ENCODE peak calls at places on chromosomes 3 and 15, in four cellular contexts. E is stomach, N is uterus, L is lung. T is an unnamed sample.

GRCh38 chr15:75455982-75456531 is 4.6 kb upstream of the SIN3A start:
- DNase-seq in L (peak; percentile 56), N (no peak), E (peak; percentile 46), T (no peak)

GRCh38 chr3:64267774-64268604 is 42.7 kb upstream of the PRICKLE2 start:
- DNase-seq in L (peak; percentile 45), N (peak; percentile 78), E (peak; percentile 45), T (peak; percentile 54)

GRCh38 chr3:17411157-17411877 is 331.1 kb downstream of the TBC1D5 start:
- DNase-seq in E (no peak), N (no peak), L (no peak), T (no peak)

GRCh38 chr3:30188713-30189112 is 417.7 kb upstream of the TGFBR2 start:
- DNase-seq in E (no peak), L (no peak), N (no peak), T (no peak)

GRCh38 chr3:152060701-152061100 is 187.3 kb downstream of the SUCNR1 start:
- DNase-seq in N (no peak), L (no peak), E (no peak), T (no peak)

GRCh38 chr15:50150851-50151250 is 31.1 kb upstream of the SLC27A2 start:
- DNase-seq in L (no peak), N (no peak), E (no peak), T (no peak)

GRCh38 chr15:66838671-66839239 is 136.7 kb downstream of the SMAD6 start:
- DNase-seq in L (no peak), E (no peak), N (no peak), T (no peak)

GRCh38 chr3:196406806-196407470 is 25.3 kb downstream of the UBXN7 start:
- DNase-seq in N (no peak), L (no peak), E (no peak), T (no peak)

GRCh38 chr15:61974759-61975158 is 85.5 kb downstream of the VPS13C start:
- DNase-seq in L (no peak), E (no peak), N (no peak), T (no peak)

GRCh38 chr15:62742409-62743171 is 300.0 kb upstream of the TPM1 start:
- DNase-seq in N (peak; percentile 76), E (peak; percentile 53), L (peak; percentile 50), T (peak; percentile 74)

GRCh38 chr3:148955544-148956346 is 35.6 kb upstream of the GYG1 start:
- DNase-seq in E (peak; percentile 39), N (peak; percentile 65), L (peak; percentile 35), T (peak; percentile 70)

GRCh38 chr15:74804935-74805334 is 7.7 kb upstream of the LMAN1L start:
- DNase-seq in E (no peak), L (no peak), N (no peak), T (no peak)

GRCh38 chr3:117735481-117736101 is 1026.0 kb downstream of the TUSC7 start:
- DNase-seq in L (no peak), E (no peak), N (no peak), T (no peak)

GRCh38 chr15:39232512-39232911 is 348.4 kb upstream of the THBS1 start:
- DNase-seq in L (no peak), N (no peak), E (no peak), T (no peak)

GRCh38 chr3:122021811-122022401 is at the start of gene ILDR1:
- DNase-seq in E (peak; percentile 53), N (no peak), L (peak; percentile 51), T (no peak)

GRCh38 chr15:87877114-87877810 is 379.3 kb downstream of the NTRK3 start:
- DNase-seq in L (no peak), N (no peak), E (no peak), T (no peak)

GRCh38 chr15:40516322-40516721 is 45.5 kb downstream of the CHST14 start:
- DNase-seq in L (no peak), E (no peak), N (no peak), T (no peak)

GRCh38 chr3:123420416-123420968 is 28.4 kb downstream of the ADCY5 start:
- DNase-seq in N (no peak), L (no peak), E (no peak), T (no peak)

GRCh38 chr3:152508705-152509104 is 240.0 kb downstream of the MBNL1 start:
- DNase-seq in E (no peak), N (no peak), L (no peak), T (no peak)

GRCh38 chr3:6062226-6063187 is 798.4 kb upstream of the GRM7 start:
- DNase-seq in N (no peak), E (no peak), L (no peak), T (no peak)

GRCh38 chr15:48823237-48823636 is 12.4 kb upstream of the CEP152 start:
- DNase-seq in L (no peak), E (no peak), N (no peak), T (no peak)

GRCh38 chr3:108973019-108973418 is 19.3 kb upstream of the GUCA1C start:
- DNase-seq in E (no peak), N (no peak), L (no peak), T (no peak)

GRCh38 chr15:59376735-59377134 is 4.1 kb upstream of the MYO1E start:
- DNase-seq in N (no peak), L (no peak), E (no peak), T (no peak)

GRCh38 chr3:178195824-178196223 is 340.4 kb upstream of the KCNMB2 start:
- DNase-seq in N (no peak), L (no peak), E (no peak), T (peak; percentile 34)

GRCh38 chr3:13470894-13471574 is 9.1 kb upstream of the HDAC11 start:
- DNase-seq in N (no peak), L (no peak), E (no peak), T (no peak)

GRCh38 chr15:49094923-49095322 is 48.7 kb upstream of the SECISBP2L start:
- DNase-seq in L (no peak), E (no peak), N (no peak), T (no peak)

DNA sequence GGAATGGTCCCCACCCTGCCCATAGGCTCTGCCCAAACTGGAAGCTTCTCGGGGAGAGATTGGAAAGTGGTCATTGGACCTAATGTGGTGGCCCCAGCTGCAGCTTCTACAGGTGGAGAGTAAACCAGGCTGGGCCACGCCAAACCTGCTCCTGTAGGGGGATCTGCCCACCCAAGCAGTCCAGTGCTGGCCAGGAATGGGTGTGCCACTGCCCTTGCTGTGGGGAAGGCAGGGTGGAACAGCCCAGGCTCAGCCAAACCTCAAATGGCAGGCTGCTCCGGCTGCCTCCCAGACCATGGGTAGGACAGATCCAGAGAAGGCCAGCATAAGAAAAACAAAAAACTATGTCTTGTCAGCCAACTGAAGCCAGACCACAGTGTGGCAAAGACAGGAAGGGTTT is 267.4 kb downstream of the UACA start:
- DNase-seq in E (no peak), N (no peak), L (no peak), T (no peak)
- H3K4me1 ChIP-seq in E (peaks cover 22% of the 10 kb centered on the region), N (peaks cover 6% of the 10 kb centered on the region), L (no peaks in the 10 kb centered on the region), T (peaks cover 10% of the 10 kb centered on the region)

GRCh38 chr3:50155491-50155878 is 361 bp downstream of the SEMA3F start:
- DNase-seq in L (no peak), E (no peak), N (no peak), T (no peak)

GRCh38 chr3:50153782-50154475 is 1.2 kb upstream of the SEMA3F start:
- DNase-seq in E (no peak), N (no peak), L (no peak), T (no peak)

GRCh38 chr3:50154840-50155490 is at the start of gene SEMA3F:
- DNase-seq in E (peak; percentile 83), N (peak; percentile 60), L (peak; percentile 54), T (peak; percentile 62)

GRCh38 chr3:50155891-50156290 is 767 bp downstream of the SEMA3F start:
- DNase-seq in E (no peak), L (no peak), N (no peak), T (no peak)

GRCh38 chr3:50154476-50154839 is 666 bp upstream of the SEMA3F start:
- DNase-seq in E (no peak), N (no peak), L (no peak), T (no peak)
- TF ChIP-seq CTCF in E (no peak), N (peak; percentile 34), L (peak; percentile 14), T (no peak)

GRCh38 chr15:56931674-56932507 is 13.4 kb downstream of the TCF12 start:
- DNase-seq in L (no peak), E (no peak), N (no peak), T (no peak)

GRCh38 chr15:56930663-56931313 is 12.3 kb downstream of the TCF12 start:
- DNase-seq in E (no peak), L (no peak), N (no peak), T (no peak)

GRCh38 chr15:56929389-56929788 is 10.9 kb downstream of the TCF12 start:
- DNase-seq in N (no peak), E (no peak), L (no peak), T (no peak)

GRCh38 chr15:56927816-56928215 is 9.4 kb downstream of the TCF12 start:
- DNase-seq in E (no peak), N (no peak), L (no peak), T (no peak)

GRCh38 chr15:56929933-56930332 is 11.5 kb downstream of the TCF12 start:
- DNase-seq in N (no peak), E (no peak), L (no peak), T (no peak)
- H3K4me1 ChIP-seq in N (no peaks in the 10 kb centered on the region), E (peaks cover 25% of the 10 kb centered on the region), L (peaks cover 35% of the 10 kb centered on the region), T (peaks cover 56% of the 10 kb centered on the region)

GRCh38 chr3:133494469-133494868 is 79.0 kb upstream of the CDV3 start:
- DNase-seq in E (no peak), L (no peak), N (no peak), T (no peak)
- TF ChIP-seq CTCF in E (no peak), L (no peak), N (no peak), T (no peak)

GRCh38 chr15:47599806-47600205 is 117.5 kb upstream of the SEMA6D start:
- DNase-seq in N (no peak), E (no peak), L (no peak), T (no peak)
- H3K4me1 ChIP-seq in N (no peaks in the 10 kb centered on the region), E (no peaks in the 10 kb centered on the region), L (no peaks in the 10 kb centered on the region), T (no peaks in the 10 kb centered on the region)

GRCh38 chr15:60740787-60741354 is 261.9 kb upstream of the ICE2 start:
- DNase-seq in L (no peak), N (no peak), E (no peak), T (no peak)
- TF ChIP-seq CTCF in L (no peak), N (no peak), E (no peak), T (no peak)

DNA sequence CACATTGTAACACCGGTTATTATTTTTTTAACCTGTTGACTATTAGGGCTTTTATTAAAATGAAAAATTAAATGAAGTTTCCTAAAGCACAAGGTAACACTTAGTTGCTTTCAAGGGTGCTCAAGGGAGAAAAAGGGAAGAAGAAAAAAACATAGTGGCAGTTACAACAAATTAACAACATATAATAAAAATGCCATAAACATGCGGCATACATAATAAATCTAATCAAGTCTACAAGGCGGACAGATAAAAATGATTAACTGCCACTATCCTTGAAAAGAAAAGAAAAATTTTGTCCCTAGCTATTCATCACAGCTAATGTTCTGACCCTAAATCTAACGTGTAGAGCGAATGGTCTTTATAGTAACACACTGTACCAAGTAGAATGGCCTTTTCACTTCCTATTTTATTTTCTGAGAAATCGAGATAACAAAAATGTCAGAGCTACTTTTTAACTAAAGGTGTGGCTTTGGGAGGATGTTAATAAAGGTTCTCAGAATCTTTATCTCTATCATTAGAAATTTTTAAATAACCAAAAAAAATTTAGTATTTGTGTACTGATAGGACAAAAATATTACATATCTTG is 194.9 kb downstream of the FOXP1 start:
- DNase-seq in N (no peak), E (no peak), L (no peak), T (no peak)
- H3K4me1 ChIP-seq in N (no peaks in the 10 kb centered on the region), E (peaks cover 27% of the 10 kb centered on the region), L (peaks cover 20% of the 10 kb centered on the region), T (peaks cover 20% of the 10 kb centered on the region)

T was measured in adrenal gland.